ENCODE peak calls at places on chromosomes 13 and 19, in eight cellular contexts. T is brain pericyte; O is DMS153; J is colonic mucosa; M is Right ventricle myocardium superior; S is activated naive CD8-positive, alpha-beta T cell treated with anti-CD3 and anti-CD28 coated beads for 36 hours; E is occipital lobe; Q is dorsolateral prefrontal cortex. G is an unnamed sample.

GRCh38 chr13:39510296-39510695 is 92.7 kb downstream of the LHFPL6 start:
- DNase-seq in T (no peak), O (peak; percentile 50), J (no peak), M (no peak), S (no peak), E (no peak), Q (no peak), G (no peak)

GRCh38 chr13:100451923-100452322 is 136.7 kb downstream of the GGACT start:
- DNase-seq in T (no peak), O (no peak), J (no peak), M (no peak), S (no peak), E (no peak), Q (no peak), G (no peak)

GRCh38 chr13:101452519-101453485 is at the start of gene ITGBL1:
- DNase-seq in T (no peak), O (no peak), J (no peak), M (peak; percentile 66), S (no peak), E (no peak), Q (no peak), G (no peak)

GRCh38 chr19:9009935-9010651 is at the start of gene MUC16:
- DNase-seq in T (no peak), O (no peak), J (no peak), M (no peak), S (no peak), E (no peak), Q (no peak), G (no peak)

GRCh38 chr19:54002495-54003315 is 11.3 kb downstream of the CACNG6 start:
- DNase-seq in T (no peak), O (no peak), J (no peak), M (no peak), S (no peak), E (no peak), Q (no peak), G (no peak)

GRCh38 chr13:29594310-29594709 is 1.2 kb downstream of the SLC7A1 start:
- DNase-seq in T (peak; percentile 65), O (peak; percentile 35), J (peak; percentile 63), M (no peak), S (peak; percentile 43), E (no peak), Q (no peak), G (no peak)

GRCh38 chr13:24220086-24220703 is 59.7 kb downstream of the SPATA13 start:
- DNase-seq in T (peak; percentile 41), O (peak; percentile 51), J (peak; percentile 78), M (no peak), S (peak; percentile 39), E (no peak), Q (peak; percentile 74), G (peak; percentile 48)

GRCh38 chr19:17965370-17966114 is 1.4 kb upstream of the KCNN1 start:
- DNase-seq in T (no peak), O (no peak), J (no peak), M (no peak), S (no peak), E (no peak), Q (no peak), G (no peak)

GRCh38 chr19:14525729-14526128 is 3.7 kb upstream of the TECR start:
- DNase-seq in T (no peak), O (no peak), J (no peak), M (no peak), S (no peak), E (no peak), Q (no peak), G (no peak)

GRCh38 chr19:17784201-17785008 is 10.5 kb upstream of the B3GNT3 start:
- DNase-seq in T (no peak), O (peak; percentile 58), J (peak; percentile 80), M (peak; percentile 74), S (peak; percentile 61), E (no peak), Q (peak; percentile 80), G (peak; percentile 25)

GRCh38 chr19:17915940-17916593 is 16.7 kb upstream of the CCDC124 start:
- DNase-seq in T (no peak), O (peak; percentile 43), J (peak; percentile 25), M (no peak), S (no peak), E (no peak), Q (no peak), G (no peak)

GRCh38 chr19:28509079-28509895 is 703.7 kb downstream of the UQCRFS1 start:
- DNase-seq in T (no peak), O (no peak), J (no peak), M (no peak), S (no peak), E (no peak), Q (no peak), G (no peak)

GRCh38 chr13:85655040-85655439 is 144.2 kb downstream of the SLITRK6 start:
- DNase-seq in T (no peak), O (no peak), J (no peak), M (no peak), S (no peak), E (no peak), Q (no peak), G (no peak)

GRCh38 chr19:51458051-51458645 is at the start of gene SIGLEC8:
- DNase-seq in T (no peak), O (no peak), J (no peak), M (no peak), S (no peak), E (no peak), Q (no peak), G (no peak)

GRCh38 chr19:17001603-17002183 is 24.9 kb downstream of the CPAMD8 start:
- DNase-seq in T (no peak), O (no peak), J (no peak), M (peak; percentile 56), S (peak; percentile 42), E (no peak), Q (no peak), G (no peak)

GRCh38 chr13:109945206-109945960 is 159.0 kb upstream of the IRS2 start:
- DNase-seq in T (no peak), O (no peak), J (no peak), M (no peak), S (no peak), E (no peak), Q (no peak), G (no peak)

GRCh38 chr19:30388327-30388726 is 16.1 kb downstream of the ZNF536 start:
- DNase-seq in T (no peak), O (no peak), J (no peak), M (no peak), S (no peak), E (no peak), Q (no peak), G (no peak)